ENCODE peak calls at places on chromosomes 5 and 9, in six cellular contexts. Z, J, I, O, P and A are unnamed samples.

GRCh38 chr9:110101531-110102161 is 106.3 kb downstream of the C9orf152 start:
- DNase-seq in Z (no peak), J (no peak), I (no peak), O (peak), P (peak), A (no peak)

GRCh38 chr9:32251539-32251938 is 132.9 kb upstream of the ACO1 start:
- DNase-seq in Z (peak), J (peak), I (peak), O (peak), P (peak), A (peak)

GRCh38 chr5:60633336-60633735 is 66.6 kb downstream of the DEPDC1B start:
- DNase-seq in Z (no peak), J (peak), I (no peak), O (no peak), P (peak), A (no peak)

GRCh38 chr9:81849631-81850259 is 78.5 kb upstream of the SPATA31D4 start:
- DNase-seq in Z (no peak), J (no peak), I (no peak), O (no peak), P (no peak), A (no peak)

GRCh38 chr5:172905346-172905756 is 53.9 kb upstream of the RPL26L1 start:
- DNase-seq in Z (no peak), J (no peak), I (no peak), O (no peak), P (no peak), A (no peak)

GRCh38 chr9:92176068-92176799 is 61.0 kb upstream of the SPTLC1 start:
- DNase-seq in Z (no peak), J (no peak), I (peak), O (no peak), P (no peak), A (no peak)

GRCh38 chr5:74016373-74016772 is 390.4 kb downstream of the ARHGEF28 start:
- DNase-seq in Z (no peak), J (no peak), I (peak), O (no peak), P (no peak), A (no peak)

GRCh38 chr5:91272858-91273257 is 110.3 kb downstream of the ARRDC3 start:
- DNase-seq in Z (no peak), J (no peak), I (no peak), O (no peak), P (peak), A (no peak)

GRCh38 chr5:128667148-128667547 is 129.1 kb upstream of the FBN2 start:
- DNase-seq in Z (no peak), J (no peak), I (no peak), O (no peak), P (no peak), A (no peak)

GRCh38 chr5:39774597-39774996 is 349.8 kb upstream of the DAB2 start:
- DNase-seq in Z (no peak), J (no peak), I (no peak), O (no peak), P (no peak), A (no peak)

GRCh38 chr5:140228364-140228837 is 53.4 kb downstream of the CYSTM1 start:
- DNase-seq in Z (no peak), J (no peak), I (no peak), O (no peak), P (no peak), A (no peak)
- TF ChIP-seq POLR2A in Z (no peak), J (no peak), I (no peak), O (no peak), P (no peak), A (no peak)

GRCh38 chr9:137578518-137579258 is at the start of gene DPH7:
- DNase-seq in Z (peak), J (peak), I (peak), O (peak), P (peak), A (peak)
- TF ChIP-seq POLR2A in Z (no peak), J (peak), I (peak), O (peak), P (no peak), A (peak)

GRCh38 chr9:128459011-128459410 is 3.2 kb downstream of the ODF2 start:
- DNase-seq in Z (no peak), J (no peak), I (no peak), O (no peak), P (no peak), A (no peak)

GRCh38 chr9:128456613-128457061 is 831 bp downstream of the ODF2 start:
- DNase-seq in Z (peak), J (peak), I (peak), O (peak), P (peak), A (peak)

GRCh38 chr9:128457207-128457606 is 1.4 kb downstream of the ODF2 start:
- DNase-seq in Z (no peak), J (no peak), I (no peak), O (no peak), P (no peak), A (no peak)

GRCh38 chr9:128454991-128455390 is 815 bp upstream of the ODF2 start:
- DNase-seq in Z (no peak), J (no peak), I (no peak), O (no peak), P (no peak), A (no peak)

GRCh38 chr9:128455849-128456612 is at the start of gene ODF2:
- DNase-seq in Z (peak), J (peak), I (peak), O (peak), P (peak), A (peak)
- TF ChIP-seq POLR2A in Z (peak), J (peak), I (peak), O (peak), P (peak), A (peak)

GRCh38 chr9:35561468-35562261 is 43.4 kb upstream of the TESK1 start:
- DNase-seq in Z (no peak), J (no peak), I (no peak), O (no peak), P (no peak), A (no peak)

GRCh38 chr9:35562895-35563746 is 41.9 kb upstream of the TESK1 start:
- DNase-seq in Z (no peak), J (no peak), I (no peak), O (no peak), P (no peak), A (no peak)

GRCh38 chr9:35563791-35564197 is 41.3 kb upstream of the TESK1 start:
- DNase-seq in Z (peak), J (peak), I (no peak), O (no peak), P (no peak), A (peak)

GRCh38 chr9:35566417-35566816 is 38.6 kb upstream of the TESK1 start:
- DNase-seq in Z (no peak), J (no peak), I (no peak), O (no peak), P (no peak), A (no peak)

GRCh38 chr9:35564658-35565061 is 40.4 kb upstream of the TESK1 start:
- DNase-seq in Z (peak), J (no peak), I (no peak), O (no peak), P (no peak), A (no peak)
- TF ChIP-seq POLR2A in Z (no peak), J (no peak), I (no peak), O (no peak), P (no peak), A (no peak)

DNA sequence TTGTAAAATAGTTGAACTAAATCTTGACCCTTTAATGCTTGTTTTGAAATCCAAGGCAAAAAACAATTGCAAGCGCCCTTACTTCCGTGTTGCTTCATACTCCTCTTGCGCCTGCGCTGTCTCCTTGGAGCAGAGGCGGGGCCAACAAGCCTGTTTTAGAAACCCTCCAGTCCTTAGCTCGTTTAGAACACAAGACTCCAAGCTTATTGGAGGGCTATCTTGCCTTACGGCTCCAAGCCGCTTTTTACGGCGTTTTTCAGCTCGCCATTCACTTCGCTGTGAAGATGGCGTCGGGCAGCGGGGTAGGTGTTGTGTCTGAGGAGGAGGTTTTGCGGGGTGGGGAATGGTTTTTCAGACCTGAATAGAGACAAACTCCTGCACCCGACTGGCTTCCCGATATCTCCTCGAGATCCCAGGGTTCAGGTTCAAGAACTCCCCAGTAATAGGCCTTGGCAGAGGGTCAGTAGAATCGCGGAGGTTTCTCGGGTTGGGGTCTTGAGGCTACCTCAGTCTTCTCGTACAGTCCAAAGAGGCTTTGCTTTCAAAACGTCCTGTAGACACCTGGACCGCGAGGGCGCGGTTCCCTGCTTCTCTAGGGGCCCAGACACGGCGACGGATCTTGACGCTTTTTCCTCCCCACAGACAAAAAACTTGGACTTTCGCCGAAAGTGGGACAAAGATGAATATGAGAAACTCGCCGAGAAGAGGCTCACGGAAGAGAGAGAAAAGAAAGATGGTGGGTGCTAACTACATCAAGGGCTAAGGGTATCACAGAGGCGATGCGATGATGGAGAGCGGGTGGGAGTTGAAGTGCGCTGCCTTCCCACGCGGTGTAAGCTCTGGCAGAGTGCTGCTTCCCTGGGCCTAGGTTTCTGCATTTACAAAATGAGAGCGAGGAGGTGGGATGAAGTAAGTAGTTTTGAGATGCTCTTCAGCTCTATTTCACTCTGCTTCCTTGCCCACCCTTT is at the start of gene ZMAT2:
- DNase-seq in Z (peak), J (peak), I (peak), O (peak), P (peak), A (peak)
- TF ChIP-seq POLR2A in Z (peak), J (peak), I (no peak), O (peak), P (peak), A (peak)

DNA sequence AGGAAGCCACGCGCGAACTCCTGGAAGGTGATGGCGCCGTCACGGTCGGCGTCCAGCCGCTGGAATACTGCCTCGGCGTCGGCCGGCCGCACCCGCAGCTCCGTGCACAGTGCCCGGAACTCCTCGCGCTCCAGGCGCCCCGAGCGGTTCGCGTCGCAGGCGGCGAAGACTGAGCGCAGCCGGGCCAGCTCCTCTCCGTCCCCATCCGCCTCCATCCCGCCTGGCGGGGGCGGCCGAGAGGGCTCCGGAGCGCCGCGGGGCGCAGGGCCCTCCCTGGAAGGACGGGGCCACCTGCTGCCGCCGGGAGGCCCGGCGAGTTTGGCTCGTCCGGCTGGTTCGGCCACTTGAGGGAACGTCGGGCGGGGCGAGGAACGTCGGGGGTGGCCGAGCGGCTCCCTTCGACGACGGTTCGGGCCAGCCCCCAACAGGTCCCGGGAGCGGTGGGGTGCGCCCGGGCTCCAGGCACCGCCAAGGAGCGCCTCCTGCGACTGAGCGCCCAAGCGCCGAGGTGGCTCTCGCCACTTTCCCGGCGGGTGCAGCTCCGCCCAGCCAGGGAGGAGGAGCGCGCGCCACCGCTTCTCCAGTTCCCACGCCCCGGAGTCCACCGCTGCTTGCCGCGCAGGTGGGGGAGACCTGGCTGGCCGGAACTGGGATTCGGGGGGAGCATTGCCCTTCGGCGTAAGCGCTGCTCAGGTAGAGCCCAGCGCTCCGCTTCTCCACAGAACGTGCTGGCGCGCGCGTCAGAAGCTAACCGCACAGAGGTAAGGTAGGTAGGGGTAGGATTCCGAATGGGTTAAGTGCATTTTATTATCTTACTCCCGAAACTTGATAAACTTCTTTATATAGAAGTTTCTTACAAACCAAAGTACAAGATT is at the start of gene RASEF:
- DNase-seq in Z (no peak), J (peak), I (no peak), O (no peak), P (no peak), A (no peak)
- TF ChIP-seq POLR2A in Z (no peak), J (peak), I (no peak), O (no peak), P (no peak), A (no peak)

GRCh38 chr5:112250551-112250950 is 168.5 kb downstream of the EPB41L4A start:
- DNase-seq in Z (no peak), J (no peak), I (no peak), O (no peak), P (no peak), A (no peak)

GRCh38 chr5:112253478-112254250 is 165.4 kb downstream of the EPB41L4A start:
- DNase-seq in Z (peak), J (no peak), I (no peak), O (no peak), P (no peak), A (peak)

GRCh38 chr5:112245616-112246015 is 173.5 kb downstream of the EPB41L4A start:
- DNase-seq in Z (no peak), J (no peak), I (no peak), O (no peak), P (no peak), A (no peak)

GRCh38 chr5:112247930-112248329 is 171.1 kb downstream of the EPB41L4A start:
- DNase-seq in Z (no peak), J (no peak), I (no peak), O (no peak), P (no peak), A (no peak)

DNA sequence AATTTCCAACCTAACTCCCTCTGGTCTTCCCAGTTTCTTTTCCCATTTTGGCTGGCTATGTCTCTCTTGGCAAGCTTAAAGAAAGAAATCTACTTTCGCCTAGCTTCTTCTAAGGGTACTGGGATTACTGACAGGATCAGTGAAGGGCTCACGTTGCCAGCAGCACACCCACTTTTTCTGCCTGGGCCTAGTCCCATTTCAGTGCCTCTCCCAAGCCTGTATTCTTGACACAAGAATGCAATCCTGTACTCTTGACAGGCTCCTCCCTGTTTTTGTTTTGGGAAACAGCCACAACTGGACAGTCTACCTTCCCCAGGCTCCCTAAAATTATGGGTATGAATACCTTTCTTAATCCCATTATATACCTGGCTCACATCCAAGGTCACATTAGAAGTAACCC is 170.4 kb downstream of the EPB41L4A start:
- DNase-seq in Z (no peak), J (no peak), I (no peak), O (no peak), P (no peak), A (no peak)
- TF ChIP-seq POLR2A in Z (no peak), J (no peak), I (no peak), O (no peak), P (no peak), A (no peak)

DNA sequence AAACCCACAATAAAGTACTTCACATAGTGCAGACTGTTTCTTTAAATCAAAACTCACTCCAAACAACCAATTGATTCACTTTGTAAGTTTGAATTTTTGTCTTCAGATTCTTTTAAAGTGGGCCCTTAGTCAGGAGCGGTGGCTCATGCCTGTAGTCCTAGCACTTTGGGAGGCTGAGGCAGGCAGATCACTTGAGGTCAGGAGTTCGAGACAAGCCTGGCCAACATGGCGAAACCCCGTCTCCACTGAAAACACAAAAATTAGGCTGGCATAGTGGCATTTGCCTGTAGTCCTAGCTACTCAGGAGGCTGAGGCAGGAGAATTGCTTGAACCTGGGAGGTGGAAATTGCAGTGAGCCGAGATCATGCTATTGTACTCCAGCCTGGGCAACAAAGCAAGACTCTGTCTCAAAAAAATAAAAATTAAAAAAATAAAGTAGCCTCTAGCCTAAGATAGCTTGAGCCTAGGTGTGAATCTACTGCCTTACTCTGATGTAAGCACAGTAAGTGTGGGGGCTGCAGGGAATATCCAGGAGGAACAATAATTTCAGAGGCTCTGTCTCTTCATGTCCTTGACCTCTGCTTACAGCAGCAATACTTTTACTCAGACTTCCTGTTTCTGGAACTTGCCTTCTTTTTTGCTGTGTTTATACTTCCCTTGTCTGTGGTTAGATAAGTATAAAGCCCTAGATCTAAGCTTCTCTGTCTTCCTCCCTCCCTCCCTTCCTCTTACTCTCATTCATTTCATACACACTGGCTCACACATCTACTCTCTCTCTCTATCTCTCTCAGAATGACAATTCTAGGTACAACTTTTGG is at the start of gene IL7R:
- DNase-seq in Z (no peak), J (no peak), I (no peak), O (no peak), P (peak), A (no peak)
- TF ChIP-seq POLR2A in Z (no peak), J (peak), I (no peak), O (no peak), P (peak), A (no peak)

GRCh38 chr5:313806-314376 is 7.6 kb upstream of the AHRR start:
- DNase-seq in Z (no peak), J (no peak), I (no peak), O (no peak), P (no peak), A (no peak)

GRCh38 chr5:317086-317811 is 4.3 kb upstream of the AHRR start:
- DNase-seq in Z (no peak), J (no peak), I (peak), O (peak), P (peak), A (no peak)

GRCh38 chr5:316210-317085 is 5.1 kb upstream of the AHRR start:
- DNase-seq in Z (no peak), J (no peak), I (no peak), O (no peak), P (no peak), A (no peak)

GRCh38 chr5:314676-315487 is 6.6 kb upstream of the AHRR start:
- DNase-seq in Z (no peak), J (no peak), I (no peak), O (no peak), P (no peak), A (no peak)

DNA sequence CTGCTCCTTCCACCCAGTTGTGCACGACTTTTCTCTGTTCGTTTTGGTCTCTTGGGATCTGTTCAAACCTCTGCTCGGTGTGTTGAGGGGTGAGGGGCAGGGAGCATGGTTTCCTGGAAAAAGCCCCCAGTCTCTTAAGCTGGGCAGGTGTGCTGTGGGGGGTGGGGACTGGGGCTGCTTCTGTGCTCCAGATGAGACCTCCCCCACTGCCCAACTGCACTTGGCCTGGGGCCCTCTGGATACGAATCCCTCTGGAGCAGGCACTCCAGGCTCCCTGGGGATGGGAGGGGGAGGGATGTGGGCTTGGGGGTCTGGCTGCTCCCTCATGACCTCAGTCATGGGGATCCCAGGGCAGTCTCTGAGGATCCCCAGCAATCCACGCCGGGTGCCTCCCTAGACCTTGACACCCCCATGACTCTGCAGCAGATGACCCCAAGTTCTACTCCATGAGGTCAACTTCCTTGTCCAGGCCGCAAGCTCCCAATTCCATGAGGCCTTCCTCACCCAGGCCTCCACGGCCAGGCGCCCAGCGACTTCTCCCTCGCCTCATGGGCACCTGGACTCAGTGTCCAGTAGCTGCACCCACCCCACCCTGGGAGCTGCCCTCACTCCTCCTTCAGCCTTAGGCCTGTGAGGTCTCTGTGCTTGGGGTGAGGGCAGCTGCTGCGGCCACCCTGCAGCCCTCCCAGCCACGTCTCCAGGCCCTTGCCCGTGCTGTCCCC is 5.9 kb upstream of the AHRR start:
- DNase-seq in Z (no peak), J (no peak), I (no peak), O (no peak), P (no peak), A (no peak)
- TF ChIP-seq POLR2A in Z (no peak), J (no peak), I (no peak), O (no peak), P (no peak), A (no peak)

DNA sequence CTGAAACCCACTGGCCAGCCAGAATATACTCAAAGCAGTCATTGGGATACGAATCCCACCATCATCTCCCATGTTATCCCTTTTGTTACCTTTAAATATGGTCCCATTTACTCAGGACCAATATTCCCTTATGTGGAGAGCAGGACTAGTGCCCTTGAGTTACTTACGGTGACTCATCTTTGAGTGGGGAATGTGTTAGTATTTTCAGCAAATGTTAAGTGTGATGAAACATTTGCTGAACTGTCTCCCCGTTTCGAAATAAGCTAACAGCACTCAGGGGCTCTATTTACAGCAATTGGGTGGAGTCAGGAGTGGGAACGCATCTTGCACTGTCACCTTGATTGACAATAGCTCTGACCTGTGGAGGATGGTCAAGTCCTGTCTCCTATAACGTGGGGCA is 67.4 kb downstream of the CTSL start:
- DNase-seq in Z (no peak), J (no peak), I (no peak), O (no peak), P (peak), A (no peak)
- TF ChIP-seq POLR2A in Z (no peak), J (no peak), I (no peak), O (no peak), P (no peak), A (no peak)